ENCODE peak calls at places on chromosomes 4 and X, in seven cellular contexts. Q is central memory CD4-positive, alpha-beta T cell; F is EL; E is kidney tubule cell; D is activated CD4-positive, alpha-beta T cell treated with anti-CD3 and anti-CD28 coated beads, Interleukin-2, amount 10 ng/mL, durations not matched to agents 7 days and 5 days; Y is OCI-M1; J is fibroblast of villous mesenchyme. W is an unnamed sample.

GRCh38 chr4:2183394-2183793 is 58.5 kb downstream of the HAUS3 start:
- DNase-seq in D (no peak), E (no peak), Q (no peak), F (no peak), J (peak; percentile 34), Y (no peak), W (no peak)

GRCh38 chrX:103017542-103017941 is 46.4 kb downstream of the BEX1 start:
- DNase-seq in E (no peak), D (no peak), F (no peak), Q (no peak), Y (peak; percentile 5), J (no peak), W (no peak)

GRCh38 chr4:39900966-39901365 is 76.7 kb downstream of the PDS5A start:
- DNase-seq in Q (no peak), E (no peak), Y (no peak), D (no peak), F (no peak), J (peak; percentile 13), W (no peak)

GRCh38 chr4:41257257-41257900 is 651 bp downstream of the UCHL1 start:
- DNase-seq in E (peak; percentile 69), Q (no peak), Y (no peak), J (peak; percentile 49), D (peak; percentile 9), F (peak; percentile 60), W (peak; percentile 62)

GRCh38 chr4:22179124-22179874 is 230.7 kb upstream of the KCNIP4 start:
- DNase-seq in E (peak; percentile 90), F (peak; percentile 90), J (peak; percentile 25), D (no peak), Q (no peak), Y (no peak), W (no peak)

GRCh38 chr4:150375025-150375424 is 206.9 kb upstream of the MAB21L2 start:
- DNase-seq in Q (no peak), Y (no peak), F (no peak), E (no peak), J (no peak), D (no peak), W (no peak)

GRCh38 chr4:9949573-9949972 is 71.7 kb downstream of the SLC2A9 start:
- DNase-seq in E (no peak), Y (no peak), J (no peak), D (no peak), F (no peak), Q (no peak), W (no peak)

GRCh38 chrX:71652405-71652804 is 14.9 kb upstream of the LOC101059915 start:
- DNase-seq in J (peak; percentile 48), D (peak; percentile 71), Y (peak; percentile 64), E (peak; percentile 65), Q (peak; percentile 48), F (peak; percentile 49), W (peak; percentile 49)

GRCh38 chr4:8201341-8201781 is 2.3 kb downstream of the SH3TC1 start:
- DNase-seq in J (no peak), Q (peak; percentile 50), E (no peak), D (peak; percentile 33), Y (no peak), F (no peak), W (no peak)